ENCODE peak calls at places on chromosomes 4 and X, in nine cellular contexts. C is cardiac muscle cell, Z is thyroid gland, F is left ventricle myocardium inferior, Y is SJSA1, J is heart right ventricle, M is IMR-90, G is tibial nerve, T is K562. V is an unnamed sample. For H3K4me1 and H3K9me3, the result is how much of the 10 kb centered on the place peaks cover.

GRCh38 chr4:180560896-180561295 is 1682.3 kb upstream of the TENM3 start:
- DNase-seq in M (peak), T (no peak), G (no peak), J (no peak), F (no peak), Z (no peak), C (no peak), Y (no peak), V (no peak)

GRCh38 chr4:98749206-98749605 is 90.8 kb upstream of the TSPAN5 start:
- DNase-seq in J (no peak), M (no peak), G (no peak), Y (no peak), C (no peak), F (no peak), Z (no peak), T (no peak), V (no peak)

GRCh38 chr4:103996637-103997036 is 276.9 kb upstream of the TACR3 start:
- DNase-seq in T (no peak), M (no peak), J (no peak), G (no peak), Y (peak), F (no peak), Z (peak), C (peak), V (peak)

GRCh38 chr4:7634611-7635010 is 199.9 kb upstream of the PSAPL1 start:
- DNase-seq in C (no peak), M (no peak), T (no peak), Z (no peak), F (no peak), Y (no peak), G (no peak), J (no peak), V (no peak)

GRCh38 chrX:139125916-139126315 is 404.6 kb upstream of the F9 start:
- DNase-seq in Z (no peak), T (no peak), J (no peak), F (no peak), C (no peak), M (no peak), G (no peak), Y (no peak), V (no peak)

GRCh38 chr4:108264693-108265092 is 96.0 kb upstream of the LEF1 start:
- DNase-seq in Z (no peak), M (no peak), Y (no peak), C (no peak), G (no peak), T (no peak), F (no peak), J (no peak), V (no peak)

GRCh38 chr4:145497199-145498149 is 15.8 kb downstream of the SMAD1 start:
- DNase-seq in Y (no peak), G (no peak), T (peak), F (no peak), J (no peak), Z (no peak), C (no peak), M (no peak), V (no peak)

GRCh38 chrX:153651540-153652079 is 4.6 kb downstream of the DUSP9 start:
- DNase-seq in F (no peak), G (no peak), M (no peak), J (no peak), C (no peak), Z (no peak), Y (peak), T (no peak), V (no peak)

GRCh38 chrX:96703379-96703778 is 18.7 kb downstream of the DIAPH2 start:
- DNase-seq in T (no peak), Z (no peak), Y (no peak), F (no peak), C (no peak), M (no peak), J (no peak), G (no peak), V (no peak)

DNA sequence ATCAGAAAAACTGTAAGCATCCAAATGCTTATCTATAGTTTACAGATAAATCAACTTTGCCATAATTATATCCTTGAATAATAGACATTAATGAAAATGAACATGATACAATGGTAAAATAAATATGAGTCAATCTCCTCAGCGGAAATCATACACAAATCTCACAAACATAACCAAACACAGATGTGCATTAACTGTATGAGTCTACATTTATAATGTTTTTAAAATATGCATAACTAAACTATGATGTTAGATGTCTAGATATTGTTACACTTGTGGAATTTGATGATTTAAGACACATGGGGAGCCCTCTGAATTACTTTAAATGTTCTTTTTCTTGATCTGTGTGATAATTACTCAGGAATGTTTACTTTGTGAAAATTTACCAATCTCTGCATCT is 951.2 kb downstream of the TECRL start:
- DNase-seq in G (no peak), J (no peak), M (no peak), T (no peak), Z (no peak), C (no peak), F (no peak), Y (no peak), V (no peak)
- H3K4me1 ChIP-seq in G (under half), J (under half), M (under half), T (under half), Z (under half), C (under half), F (under half), Y (under half), V (under half)

GRCh38 chr4:175087156-175087555 is 169.0 kb downstream of the ADAM29 start:
- DNase-seq in M (no peak), Y (no peak), F (no peak), C (no peak), G (no peak), Z (no peak), T (no peak), J (no peak), V (no peak)
- H3K9me3 ChIP-seq in M (under half), Y (under half), F (under half), C (under half), G (under half), Z (under half), T (under half), J (under half), V (under half)

GRCh38 chr4:66055999-66056398 is 385.7 kb upstream of the EPHA5 start:
- DNase-seq in J (no peak), T (no peak), M (no peak), Y (no peak), C (no peak), F (no peak), G (no peak), Z (no peak), V (no peak)
- H3K4me1 ChIP-seq in J (under half), T (under half), M (under half), Y (under half), C (under half), F (under half), G (under half), Z (under half), V (under half)

GRCh38 chrX:57741107-57741506 is 61.0 kb upstream of the NLRP2B start:
- DNase-seq in T (no peak), G (no peak), J (no peak), Z (no peak), M (no peak), C (no peak), Y (no peak), F (no peak), V (no peak)
- H3K9me3 ChIP-seq in T (under half), G (under half), J (under half), Z (under half), M (under half), C (under half), Y (under half), F (under half), V (under half)

GRCh38 chr4:124711469-124712416 is 789 bp downstream of the ANKRD50 start:
- DNase-seq in J (no peak), F (no peak), Y (peak), G (peak), M (peak), Z (peak), C (peak), T (peak), V (peak)

GRCh38 chr4:124710911-124711310 is 1.6 kb downstream of the ANKRD50 start:
- DNase-seq in T (no peak), M (no peak), Z (peak), Y (no peak), C (no peak), F (no peak), J (no peak), G (no peak), V (peak)

GRCh38 chr4:124705393-124705792 is 7.1 kb downstream of the ANKRD50 start:
- DNase-seq in Y (no peak), F (no peak), C (no peak), M (no peak), T (no peak), G (no peak), Z (no peak), J (no peak), V (no peak)

GRCh38 chr4:124710253-124710849 is 2.2 kb downstream of the ANKRD50 start:
- DNase-seq in M (peak), G (no peak), F (no peak), Y (no peak), J (no peak), T (peak), Z (no peak), C (peak), V (no peak)

DNA sequence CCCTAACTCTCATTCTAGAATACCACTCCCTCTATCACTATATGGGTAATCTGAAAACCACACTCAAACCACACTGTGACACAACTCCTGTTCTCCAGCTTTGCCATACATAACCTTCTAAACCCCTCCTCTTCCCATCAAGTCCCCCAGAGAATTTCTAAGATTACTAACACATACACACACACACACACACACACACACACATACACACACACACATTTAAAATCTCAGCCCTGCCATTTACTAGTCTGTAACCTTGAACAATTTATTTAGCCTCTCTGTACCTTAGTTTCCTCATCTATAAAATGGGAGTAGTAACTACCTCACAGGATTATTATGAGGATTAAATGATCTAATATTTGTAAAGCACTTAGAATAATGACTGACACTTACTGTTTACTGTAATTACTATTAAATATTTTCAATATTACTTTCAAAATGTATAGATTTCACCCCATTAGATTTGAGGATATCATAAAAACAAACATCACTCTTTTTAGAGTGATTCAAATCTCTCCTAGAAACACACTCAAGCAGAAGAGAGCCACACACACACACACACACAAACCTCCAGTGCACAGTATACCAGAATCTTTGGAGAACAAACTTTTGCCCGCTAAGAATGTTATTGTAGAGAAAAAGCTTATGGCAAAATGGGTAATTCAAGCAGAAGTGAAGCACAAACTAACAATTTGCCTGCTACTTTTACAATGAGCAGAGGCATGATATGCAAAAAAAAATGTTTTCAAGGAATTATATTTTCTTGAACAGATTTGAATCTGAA is 3.8 kb downstream of the ANKRD50 start:
- DNase-seq in Y (no peak), M (peak), T (no peak), F (no peak), G (no peak), C (no peak), J (no peak), Z (no peak), V (no peak)
- H3K4me1 ChIP-seq in Y (under half), M (under half), T (under half), F (half or more), G (half or more), C (under half), J (under half), Z (under half), V (under half)

GRCh38 chr4:149426461-149426860 is 389.2 kb downstream of the IQCM start:
- DNase-seq in Z (no peak), Y (no peak), F (no peak), C (no peak), M (peak), J (no peak), G (no peak), T (no peak), V (no peak)
- H3K9me3 ChIP-seq in Z (under half), Y (under half), F (under half), C (under half), M (under half), J (under half), G (under half), T (under half), V (under half)

GRCh38 chr4:1770245-1770644 is 22.8 kb upstream of the FGFR3 start:
- DNase-seq in Z (no peak), M (no peak), G (no peak), Y (no peak), T (no peak), F (no peak), J (no peak), C (no peak), V (no peak)
- H3K4me1 ChIP-seq in Z (under half), M (under half), G (under half), Y (under half), T (under half), F (under half), J (under half), C (under half), V (half or more)